ENCODE peak calls at places on chromosome 1, in ten cellular contexts. D is fibroblast of the aortic adventitia; G is OCI-M1; N is GM12892; Y is M059J; I is NCI-H1105 treated with DMSO at 0.1 percent for 48 hours; W is activated T-helper 1 cell treated with anti-CD3 and anti-CD28 coated beads, Interleukin-12 subunit alpha, Interleukin-12 subunit beta, Interleukin-2, Interleukin-4 antibody, amounts not matched to agents 30 ng/mL and 10 ng/mL and 1 ng/mL, durations not matched to agents 14 hours and 24 hours and 36 hours; Z is NCI-H1092 treated with DMSO at 0.1 percent for 48 hours; C is H7; H is stimulated activated naive B cell treated with anti-CD40 and anti-IgM and Interleukin-4, amounts not matched to agents 10 μg/mL and 1 μg/mL and 100 μg/mL, for 72 hours. M is an unnamed sample.

GRCh38 chr1:154272217-154272998 is at the start of gene HAX1:
- DNase-seq in D (peak; percentile 98), G (peak; percentile 100), N (peak; percentile 72), Y (peak; percentile 98), I (peak; percentile 93), W (peak; percentile 94), Z (peak; percentile 92), C (peak; percentile 90), H (peak; percentile 97), M (peak; percentile 93)

GRCh38 chr1:91092503-91092902 is 70.7 kb upstream of the ZNF644 start:
- DNase-seq in D (no peak), G (no peak), N (no peak), Y (peak; percentile 83), I (no peak), W (no peak), Z (no peak), C (no peak), H (no peak), M (no peak)

GRCh38 chr1:200751717-200752116 is 13.0 kb downstream of the CAMSAP2 start:
- DNase-seq in D (no peak), G (no peak), N (no peak), Y (peak; percentile 23), I (no peak), W (no peak), Z (no peak), C (no peak), H (no peak), M (no peak)

GRCh38 chr1:21436488-21437340 is 3.2 kb upstream of the NBPF3 start:
- DNase-seq in D (no peak), G (no peak), N (no peak), Y (no peak), I (no peak), W (no peak), Z (peak; percentile 24), C (peak; percentile 81), H (no peak), M (no peak)

GRCh38 chr1:69373520-69373919 is 194.2 kb upstream of the LRRC7 start:
- DNase-seq in D (no peak), G (no peak), N (no peak), Y (no peak), I (no peak), W (no peak), Z (no peak), C (no peak), H (no peak), M (no peak)

GRCh38 chr1:4615501-4615900 is 38.9 kb upstream of the AJAP1 start:
- DNase-seq in D (no peak), G (no peak), N (no peak), Y (no peak), I (no peak), W (no peak), Z (no peak), C (no peak), H (no peak), M (no peak)

GRCh38 chr1:180155202-180155682 is 573 bp downstream of the QSOX1 start:
- DNase-seq in D (peak; percentile 15), G (no peak), N (no peak), Y (peak; percentile 36), I (peak; percentile 44), W (no peak), Z (peak; percentile 33), C (peak; percentile 77), H (no peak), M (no peak)

GRCh38 chr1:201565024-201565730 is 26.2 kb downstream of the NAV1 start:
- DNase-seq in D (no peak), G (no peak), N (no peak), Y (no peak), I (no peak), W (no peak), Z (no peak), C (no peak), H (no peak), M (no peak)

M was measured in GM13977.